ENCODE peak calls at places on chromosomes 12 and 14, in ten cellular contexts. T is foreskin keratinocyte, V is dorsolateral prefrontal cortex, G is cardiac muscle cell, A is AG04450, B is tibial nerve, C is A549, M is adrenal gland, Q is neural progenitor cell, S is heart right ventricle. I is an unnamed sample.

GRCh38 chr14:91115986-91116385 is 2.1 kb downstream of the DGLUCY start:
- DNase-seq in B (no peak), Q (no peak), G (no peak), T (no peak), M (peak; percentile 34), A (no peak), C (no peak), V (no peak), S (no peak), I (no peak)

GRCh38 chr12:87812711-87813110 is 216.5 kb downstream of the C12orf50 start:
- DNase-seq in T (no peak), M (no peak), Q (no peak), C (no peak), V (no peak), G (no peak), B (no peak), S (no peak), A (no peak), I (no peak)

GRCh38 chr12:25194211-25194610 is 749 bp downstream of the DNAI7 start:
- DNase-seq in Q (no peak), G (no peak), M (no peak), T (no peak), S (no peak), C (no peak), A (no peak), V (no peak), B (no peak), I (no peak)

GRCh38 chr12:96399081-96399918 is 939 bp downstream of the CDK17 start:
- DNase-seq in V (peak; percentile 45), B (peak; percentile 45), A (no peak), T (peak; percentile 21), G (peak; percentile 67), S (peak; percentile 79), C (peak; percentile 62), Q (peak; percentile 82), M (peak; percentile 68), I (peak; percentile 70)

GRCh38 chr12:58954002-58954401 is 33.7 kb upstream of the LRIG3 start:
- DNase-seq in C (no peak), B (no peak), Q (no peak), S (no peak), G (no peak), V (no peak), A (no peak), M (no peak), T (no peak), I (no peak)

GRCh38 chr12:127241056-127241830 is 1025.7 kb upstream of the TMEM132C start:
- DNase-seq in C (no peak), Q (no peak), M (no peak), T (peak; percentile 50), G (no peak), V (no peak), B (peak; percentile 65), S (no peak), A (no peak), I (no peak)

GRCh38 chr14:49586673-49587460 is 687 bp upstream of the RPS29 start:
- DNase-seq in A (no peak), Q (peak; percentile 57), G (peak; percentile 59), B (no peak), T (peak; percentile 77), M (no peak), V (no peak), S (no peak), C (peak; percentile 83), I (no peak)

GRCh38 chr12:16228067-16228466 is 49.4 kb downstream of the SLC15A5 start:
- DNase-seq in Q (no peak), A (no peak), B (no peak), G (no peak), M (no peak), T (no peak), S (no peak), V (no peak), C (no peak), I (no peak)

GRCh38 chr14:50501642-50502041 is 30.7 kb downstream of the MAP4K5 start:
- DNase-seq in C (peak; percentile 19), T (peak; percentile 50), S (no peak), V (no peak), G (no peak), M (no peak), Q (no peak), A (peak; percentile 16), B (no peak), I (no peak)

GRCh38 chr14:96592591-96593388 is 90.6 kb downstream of the PAPOLA start:
- DNase-seq in B (no peak), A (no peak), G (peak; percentile 66), M (no peak), T (no peak), V (no peak), Q (no peak), C (peak; percentile 45), S (no peak), I (no peak)

GRCh38 chr12:6200266-6201198 is at the start of gene CD9:
- DNase-seq in S (peak; percentile 74), C (peak; percentile 78), B (no peak), M (peak; percentile 81), T (no peak), G (peak; percentile 60), V (no peak), Q (peak; percentile 63), A (no peak), I (peak; percentile 82)

GRCh38 chr12:120199595-120200306 is 1.2 kb downstream of the RPLP0 start:
- DNase-seq in B (peak; percentile 58), G (no peak), A (peak; percentile 16), Q (no peak), C (no peak), V (no peak), T (no peak), S (no peak), M (no peak), I (no peak)

GRCh38 chr14:80523518-80524117 is 312.3 kb upstream of the DIO2 start:
- DNase-seq in B (no peak), S (no peak), C (no peak), M (no peak), Q (no peak), G (no peak), A (no peak), T (no peak), V (no peak), I (no peak)

GRCh38 chr12:13152281-13152680 is 44.2 kb upstream of the EMP1 start:
- DNase-seq in M (no peak), Q (no peak), T (no peak), G (no peak), C (no peak), A (no peak), S (peak; percentile 40), B (peak; percentile 47), V (no peak), I (no peak)

GRCh38 chr14:68479247-68479646 is 313.6 kb downstream of the ZFP36L1 start:
- DNase-seq in G (peak; percentile 43), B (no peak), M (no peak), Q (no peak), C (no peak), V (no peak), A (no peak), T (no peak), S (no peak), I (no peak)
- H3K27ac ChIP-seq in G (peak overlapping the region; percentile 34), B (no peak overlapping the region), M (no peak overlapping the region), Q (no peak overlapping the region), C (peak overlapping the region; percentile 83), V (no peak overlapping the region), A (no peak overlapping the region), T (no peak overlapping the region), S (no peak overlapping the region), I (no peak overlapping the region)

GRCh38 chr12:116273813-116274551 is 3.5 kb downstream of the MED13L start:
- DNase-seq in M (no peak), B (no peak), T (no peak), S (no peak), C (no peak), A (no peak), G (no peak), Q (no peak), V (no peak), I (no peak)

GRCh38 chr12:116276433-116277216 is 868 bp downstream of the MED13L start:
- DNase-seq in C (peak; percentile 72), G (peak; percentile 86), B (peak; percentile 72), A (no peak), T (no peak), V (peak; percentile 38), S (peak; percentile 71), M (peak; percentile 78), Q (peak; percentile 89), I (peak; percentile 59)

GRCh38 chr12:116277393-116278258 is at the start of gene MED13L:
- DNase-seq in V (peak; percentile 85), C (peak; percentile 91), G (peak; percentile 92), M (peak; percentile 89), B (peak; percentile 79), T (no peak), S (peak; percentile 87), Q (peak; percentile 96), A (peak; percentile 51), I (peak; percentile 87)

GRCh38 chr12:116278259-116278595 is 734 bp upstream of the MED13L start:
- DNase-seq in B (no peak), S (no peak), A (no peak), T (no peak), G (no peak), Q (no peak), V (no peak), M (no peak), C (peak; percentile 45), I (no peak)

DNA sequence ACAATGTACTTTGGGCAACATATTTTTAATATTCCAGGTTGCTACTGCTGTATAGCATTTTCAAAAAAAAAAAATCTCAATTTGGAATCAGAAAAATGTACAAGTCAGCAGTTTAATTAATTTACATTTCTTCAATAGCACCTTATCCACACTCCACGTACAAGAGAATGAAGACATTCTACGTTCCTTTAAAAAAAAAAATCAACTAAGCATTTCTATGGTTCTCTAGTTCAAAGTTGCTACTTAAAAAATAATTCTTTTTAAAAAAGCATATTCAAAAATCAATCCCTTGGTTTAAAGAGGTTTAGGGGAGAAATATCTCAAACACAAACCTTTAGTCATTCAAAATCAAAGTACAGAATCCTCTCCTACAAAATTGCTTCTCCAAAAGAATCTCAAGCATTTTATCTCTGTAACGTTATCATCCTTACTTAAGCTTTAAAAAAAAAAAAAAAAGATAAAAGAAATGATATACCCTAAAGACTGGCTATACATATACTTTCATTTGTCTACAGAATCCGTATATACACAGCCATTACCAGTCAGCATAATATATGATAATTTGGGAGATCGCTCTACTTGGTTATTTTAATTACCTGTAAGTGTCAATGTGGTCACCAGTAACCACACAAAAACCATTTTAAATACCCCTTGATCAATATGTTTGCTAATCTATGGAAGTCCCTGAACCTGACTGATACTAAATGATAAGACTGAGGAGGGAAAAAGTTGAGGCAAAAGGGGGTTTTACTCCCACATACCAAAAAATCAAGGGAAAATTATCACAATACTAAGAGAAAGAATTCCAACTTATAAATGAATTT is 2.7 kb downstream of the MED13L start:
- DNase-seq in S (no peak), T (no peak), Q (no peak), A (no peak), G (no peak), V (no peak), C (no peak), M (no peak), B (no peak), I (no peak)
- TF ChIP-seq CTCF in S (no peak), T (no peak), Q (no peak), A (no peak), G (no peak), V (no peak), C (no peak), M (no peak), B (no peak), I (no peak)

GRCh38 chr12:117076410-117077372 is 22.5 kb downstream of the TESC start:
- DNase-seq in V (no peak), G (no peak), T (peak; percentile 20), A (no peak), C (no peak), M (no peak), Q (no peak), B (no peak), S (peak; percentile 39), I (no peak)
- H3K27ac ChIP-seq in V (peak overlapping the region; percentile 15), G (peak overlapping the region; percentile 71), T (no peak overlapping the region), A (no peak overlapping the region), C (no peak overlapping the region), M (no peak overlapping the region), Q (no peak overlapping the region), B (no peak overlapping the region), S (no peak overlapping the region), I (no peak overlapping the region)

GRCh38 chr12:132904718-132905328 is 17.4 kb upstream of the CHFR start:
- DNase-seq in C (no peak), A (no peak), G (peak; percentile 69), S (peak; percentile 76), V (peak; percentile 66), M (peak; percentile 61), T (no peak), B (peak; percentile 65), Q (peak; percentile 90), I (peak; percentile 78)
- TF ChIP-seq CTCF in C (no peak), A (peak; percentile 50), G (peak; percentile 74), S (peak; percentile 85), V (peak; percentile 89), M (peak; percentile 63), T (peak; percentile 88), B (peak; percentile 61), Q (peak; percentile 85), I (peak; percentile 70)

I was measured in lung.